ENCODE peak calls at places on chromosomes 5 and 9, in ten cellular contexts. One of them, this sample, is unnamed.

GRCh38 chr9:16329699-16330113 is 540.8 kb downstream of the BNC2 start:
- DNase-seq in spleen: no peak
- DNase-seq in naive thymus-derived CD4-positive, alpha-beta T cell: no peak
- DNase-seq in uterus: peak; percentile 62
- DNase-seq in pancreas: no peak
- DNase-seq in aorta: no peak
- DNase-seq in hepatocyte: no peak
- DNase-seq in MM.1S: no peak
- DNase-seq in CD8-positive, alpha-beta T cell: no peak
- DNase-seq in upper lobe of right lung: no peak
- DNase-seq in this sample: no peak

GRCh38 chr9:114552716-114553115 is 34.9 kb upstream of the ATP6V1G1 start:
- DNase-seq in naive thymus-derived CD4-positive, alpha-beta T cell: no peak
- DNase-seq in hepatocyte: no peak
- DNase-seq in MM.1S: no peak
- DNase-seq in CD8-positive, alpha-beta T cell: no peak
- DNase-seq in uterus: no peak
- DNase-seq in aorta: no peak
- DNase-seq in upper lobe of right lung: no peak
- DNase-seq in spleen: no peak
- DNase-seq in pancreas: no peak
- DNase-seq in this sample: no peak

GRCh38 chr5:170562166-170562565 is 58.3 kb downstream of the KCNIP1 start:
- DNase-seq in uterus: no peak
- DNase-seq in CD8-positive, alpha-beta T cell: no peak
- DNase-seq in aorta: no peak
- DNase-seq in naive thymus-derived CD4-positive, alpha-beta T cell: no peak
- DNase-seq in hepatocyte: no peak
- DNase-seq in pancreas: no peak
- DNase-seq in MM.1S: no peak
- DNase-seq in spleen: no peak
- DNase-seq in upper lobe of right lung: no peak
- DNase-seq in this sample: no peak

GRCh38 chr9:98785333-98785933 is 10.9 kb downstream of the ANKS6 start:
- DNase-seq in upper lobe of right lung: no peak
- DNase-seq in hepatocyte: no peak
- DNase-seq in MM.1S: no peak
- DNase-seq in uterus: no peak
- DNase-seq in naive thymus-derived CD4-positive, alpha-beta T cell: no peak
- DNase-seq in spleen: no peak
- DNase-seq in aorta: no peak
- DNase-seq in pancreas: no peak
- DNase-seq in CD8-positive, alpha-beta T cell: no peak
- DNase-seq in this sample: no peak

GRCh38 chr5:107104774-107105050 is 566.0 kb downstream of the EFNA5 start:
- DNase-seq in CD8-positive, alpha-beta T cell: no peak
- DNase-seq in spleen: no peak
- DNase-seq in MM.1S: no peak
- DNase-seq in pancreas: no peak
- DNase-seq in naive thymus-derived CD4-positive, alpha-beta T cell: no peak
- DNase-seq in uterus: no peak
- DNase-seq in hepatocyte: peak; percentile 35
- DNase-seq in aorta: no peak
- DNase-seq in upper lobe of right lung: no peak
- DNase-seq in this sample: no peak

GRCh38 chr9:96219615-96220257 is 82.2 kb downstream of the HSD17B3 start:
- DNase-seq in hepatocyte: peak; percentile 19
- DNase-seq in uterus: peak; percentile 64
- DNase-seq in aorta: peak; percentile 86
- DNase-seq in MM.1S: no peak
- DNase-seq in spleen: peak; percentile 81
- DNase-seq in pancreas: peak; percentile 38
- DNase-seq in CD8-positive, alpha-beta T cell: peak; percentile 57
- DNase-seq in naive thymus-derived CD4-positive, alpha-beta T cell: peak; percentile 28
- DNase-seq in upper lobe of right lung: peak; percentile 75
- DNase-seq in this sample: peak; percentile 77

GRCh38 chr5:146765089-146765832 is 113.3 kb downstream of the PPP2R2B start:
- DNase-seq in uterus: no peak
- DNase-seq in naive thymus-derived CD4-positive, alpha-beta T cell: no peak
- DNase-seq in spleen: no peak
- DNase-seq in upper lobe of right lung: no peak
- DNase-seq in hepatocyte: no peak
- DNase-seq in CD8-positive, alpha-beta T cell: no peak
- DNase-seq in aorta: no peak
- DNase-seq in pancreas: no peak
- DNase-seq in MM.1S: no peak
- DNase-seq in this sample: no peak

GRCh38 chr5:31396611-31397295 is 135.1 kb downstream of the DROSHA start:
- DNase-seq in pancreas: no peak
- DNase-seq in upper lobe of right lung: no peak
- DNase-seq in MM.1S: no peak
- DNase-seq in spleen: no peak
- DNase-seq in CD8-positive, alpha-beta T cell: no peak
- DNase-seq in uterus: no peak
- DNase-seq in aorta: no peak
- DNase-seq in naive thymus-derived CD4-positive, alpha-beta T cell: no peak
- DNase-seq in hepatocyte: no peak
- DNase-seq in this sample: no peak

GRCh38 chr5:143405063-143405746 is 1.7 kb upstream of the NR3C1 start:
- DNase-seq in uterus: peak; percentile 85
- DNase-seq in MM.1S: peak; percentile 85
- DNase-seq in spleen: peak; percentile 97
- DNase-seq in upper lobe of right lung: peak; percentile 94
- DNase-seq in naive thymus-derived CD4-positive, alpha-beta T cell: peak; percentile 89
- DNase-seq in aorta: peak; percentile 96
- DNase-seq in pancreas: peak; percentile 86
- DNase-seq in CD8-positive, alpha-beta T cell: peak; percentile 92
- DNase-seq in hepatocyte: peak; percentile 92
- DNase-seq in this sample: peak; percentile 93

GRCh38 chr5:34859253-34859652 is 20.3 kb downstream of the TTC23L start:
- DNase-seq in pancreas: no peak
- DNase-seq in uterus: no peak
- DNase-seq in MM.1S: no peak
- DNase-seq in aorta: no peak
- DNase-seq in hepatocyte: no peak
- DNase-seq in naive thymus-derived CD4-positive, alpha-beta T cell: no peak
- DNase-seq in spleen: no peak
- DNase-seq in upper lobe of right lung: no peak
- DNase-seq in CD8-positive, alpha-beta T cell: no peak
- DNase-seq in this sample: no peak

GRCh38 chr9:123604861-123605260 is 248.9 kb downstream of the CRB2 start:
- DNase-seq in naive thymus-derived CD4-positive, alpha-beta T cell: no peak
- DNase-seq in CD8-positive, alpha-beta T cell: no peak
- DNase-seq in pancreas: no peak
- DNase-seq in upper lobe of right lung: no peak
- DNase-seq in spleen: no peak
- DNase-seq in aorta: no peak
- DNase-seq in MM.1S: no peak
- DNase-seq in uterus: no peak
- DNase-seq in hepatocyte: no peak
- DNase-seq in this sample: no peak

GRCh38 chr5:139696167-139696893 is 48.2 kb downstream of the CXXC5 start:
- DNase-seq in hepatocyte: no peak
- DNase-seq in naive thymus-derived CD4-positive, alpha-beta T cell: no peak
- DNase-seq in aorta: no peak
- DNase-seq in spleen: peak; percentile 75
- DNase-seq in pancreas: peak; percentile 72
- DNase-seq in uterus: no peak
- DNase-seq in MM.1S: no peak
- DNase-seq in upper lobe of right lung: no peak
- DNase-seq in CD8-positive, alpha-beta T cell: no peak
- DNase-seq in this sample: peak; percentile 72
- H3K4me1 ChIP-seq in hepatocyte: peaks cover 51% of the 10 kb centered on the region
- H3K4me1 ChIP-seq in naive thymus-derived CD4-positive, alpha-beta T cell: peaks cover 3% of the 10 kb centered on the region
- H3K4me1 ChIP-seq in aorta: no peaks in the 10 kb centered on the region
- H3K4me1 ChIP-seq in spleen: peaks cover 66% of the 10 kb centered on the region
- H3K4me1 ChIP-seq in pancreas: peaks cover 48% of the 10 kb centered on the region
- H3K4me1 ChIP-seq in uterus: peaks cover 34% of the 10 kb centered on the region
- H3K4me1 ChIP-seq in MM.1S: no peaks in the 10 kb centered on the region
- H3K4me1 ChIP-seq in upper lobe of right lung: peaks cover 31% of the 10 kb centered on the region
- H3K4me1 ChIP-seq in CD8-positive, alpha-beta T cell: peaks cover 30% of the 10 kb centered on the region
- H3K4me1 ChIP-seq in this sample: peaks cover 35% of the 10 kb centered on the region

GRCh38 chr5:150460781-150461180 is 11.2 kb upstream of the RPS14 start:
- DNase-seq in aorta: no peak
- DNase-seq in pancreas: no peak
- DNase-seq in MM.1S: no peak
- DNase-seq in spleen: no peak
- DNase-seq in upper lobe of right lung: no peak
- DNase-seq in naive thymus-derived CD4-positive, alpha-beta T cell: no peak
- DNase-seq in CD8-positive, alpha-beta T cell: no peak
- DNase-seq in uterus: no peak
- DNase-seq in hepatocyte: no peak
- DNase-seq in this sample: no peak

GRCh38 chr5:150458819-150459557 is 9.4 kb upstream of the RPS14 start:
- DNase-seq in naive thymus-derived CD4-positive, alpha-beta T cell: peak; percentile 82
- DNase-seq in spleen: peak; percentile 96
- DNase-seq in MM.1S: peak; percentile 66
- DNase-seq in hepatocyte: peak; percentile 86
- DNase-seq in upper lobe of right lung: peak; percentile 92
- DNase-seq in CD8-positive, alpha-beta T cell: peak; percentile 92
- DNase-seq in uterus: peak; percentile 86
- DNase-seq in aorta: peak; percentile 96
- DNase-seq in pancreas: peak; percentile 86
- DNase-seq in this sample: peak; percentile 89

GRCh38 chr5:150464554-150465012 is 15.0 kb upstream of the RPS14 start:
- DNase-seq in spleen: no peak
- DNase-seq in hepatocyte: no peak
- DNase-seq in upper lobe of right lung: no peak
- DNase-seq in uterus: peak; percentile 63
- DNase-seq in MM.1S: no peak
- DNase-seq in aorta: no peak
- DNase-seq in naive thymus-derived CD4-positive, alpha-beta T cell: no peak
- DNase-seq in pancreas: no peak
- DNase-seq in CD8-positive, alpha-beta T cell: no peak
- DNase-seq in this sample: no peak

GRCh38 chr5:150457562-150458240 is 8.2 kb upstream of the RPS14 start:
- DNase-seq in uterus: no peak
- DNase-seq in hepatocyte: no peak
- DNase-seq in MM.1S: no peak
- DNase-seq in CD8-positive, alpha-beta T cell: no peak
- DNase-seq in spleen: no peak
- DNase-seq in naive thymus-derived CD4-positive, alpha-beta T cell: no peak
- DNase-seq in upper lobe of right lung: no peak
- DNase-seq in pancreas: no peak
- DNase-seq in aorta: no peak
- DNase-seq in this sample: no peak

GRCh38 chr5:150461231-150461630 is 11.7 kb upstream of the RPS14 start:
- DNase-seq in pancreas: no peak
- DNase-seq in spleen: peak; percentile 90
- DNase-seq in aorta: no peak
- DNase-seq in uterus: no peak
- DNase-seq in upper lobe of right lung: no peak
- DNase-seq in CD8-positive, alpha-beta T cell: no peak
- DNase-seq in naive thymus-derived CD4-positive, alpha-beta T cell: no peak
- DNase-seq in MM.1S: peak; percentile 65
- DNase-seq in hepatocyte: peak; percentile 37
- DNase-seq in this sample: no peak
- H3K4me3 ChIP-seq in pancreas: no peak overlapping the region
- H3K4me3 ChIP-seq in spleen: no peak overlapping the region
- H3K4me3 ChIP-seq in aorta: no peak overlapping the region
- H3K4me3 ChIP-seq in uterus: no peak overlapping the region
- H3K4me3 ChIP-seq in upper lobe of right lung: no peak overlapping the region
- H3K4me3 ChIP-seq in CD8-positive, alpha-beta T cell: no peak overlapping the region
- H3K4me3 ChIP-seq in naive thymus-derived CD4-positive, alpha-beta T cell: no peak overlapping the region
- H3K4me3 ChIP-seq in MM.1S: no peak overlapping the region
- H3K4me3 ChIP-seq in hepatocyte: no peak overlapping the region
- H3K4me3 ChIP-seq in this sample: no peak overlapping the region

GRCh38 chr9:90770339-90770738 is 31.3 kb upstream of the SYK start:
- DNase-seq in naive thymus-derived CD4-positive, alpha-beta T cell: no peak
- DNase-seq in uterus: no peak
- DNase-seq in MM.1S: no peak
- DNase-seq in aorta: no peak
- DNase-seq in spleen: no peak
- DNase-seq in upper lobe of right lung: no peak
- DNase-seq in pancreas: no peak
- DNase-seq in hepatocyte: no peak
- DNase-seq in CD8-positive, alpha-beta T cell: no peak
- DNase-seq in this sample: no peak

GRCh38 chr9:90767523-90768100 is 34.0 kb upstream of the SYK start:
- DNase-seq in upper lobe of right lung: no peak
- DNase-seq in MM.1S: no peak
- DNase-seq in naive thymus-derived CD4-positive, alpha-beta T cell: no peak
- DNase-seq in uterus: no peak
- DNase-seq in pancreas: no peak
- DNase-seq in CD8-positive, alpha-beta T cell: no peak
- DNase-seq in aorta: no peak
- DNase-seq in hepatocyte: no peak
- DNase-seq in spleen: no peak
- DNase-seq in this sample: no peak

GRCh38 chr9:90770927-90771326 is 30.7 kb upstream of the SYK start:
- DNase-seq in uterus: no peak
- DNase-seq in spleen: no peak
- DNase-seq in CD8-positive, alpha-beta T cell: no peak
- DNase-seq in upper lobe of right lung: no peak
- DNase-seq in aorta: no peak
- DNase-seq in naive thymus-derived CD4-positive, alpha-beta T cell: no peak
- DNase-seq in MM.1S: no peak
- DNase-seq in pancreas: no peak
- DNase-seq in hepatocyte: no peak
- DNase-seq in this sample: no peak

GRCh38 chr9:90772381-90772780 is 29.2 kb upstream of the SYK start:
- DNase-seq in upper lobe of right lung: no peak
- DNase-seq in MM.1S: no peak
- DNase-seq in uterus: no peak
- DNase-seq in pancreas: no peak
- DNase-seq in hepatocyte: no peak
- DNase-seq in spleen: no peak
- DNase-seq in CD8-positive, alpha-beta T cell: no peak
- DNase-seq in aorta: no peak
- DNase-seq in naive thymus-derived CD4-positive, alpha-beta T cell: no peak
- DNase-seq in this sample: no peak

GRCh38 chr9:90766736-90767135 is 34.9 kb upstream of the SYK start:
- DNase-seq in upper lobe of right lung: no peak
- DNase-seq in naive thymus-derived CD4-positive, alpha-beta T cell: no peak
- DNase-seq in CD8-positive, alpha-beta T cell: no peak
- DNase-seq in uterus: no peak
- DNase-seq in MM.1S: no peak
- DNase-seq in pancreas: no peak
- DNase-seq in spleen: no peak
- DNase-seq in aorta: no peak
- DNase-seq in hepatocyte: no peak
- DNase-seq in this sample: no peak
- H3K9me3 ChIP-seq in upper lobe of right lung: no peaks in the 10 kb centered on the region
- H3K9me3 ChIP-seq in naive thymus-derived CD4-positive, alpha-beta T cell: no peaks in the 10 kb centered on the region
- H3K9me3 ChIP-seq in CD8-positive, alpha-beta T cell: no peaks in the 10 kb centered on the region
- H3K9me3 ChIP-seq in uterus: no peaks in the 10 kb centered on the region
- H3K9me3 ChIP-seq in MM.1S: no peaks in the 10 kb centered on the region
- H3K9me3 ChIP-seq in pancreas: no peaks in the 10 kb centered on the region
- H3K9me3 ChIP-seq in spleen: peaks cover 18% of the 10 kb centered on the region
- H3K9me3 ChIP-seq in aorta: no peaks in the 10 kb centered on the region
- H3K9me3 ChIP-seq in hepatocyte: no peaks in the 10 kb centered on the region
- H3K9me3 ChIP-seq in this sample: no peaks in the 10 kb centered on the region

GRCh38 chr5:157821405-157821804 is 37.5 kb downstream of the CLINT1 start:
- DNase-seq in spleen: no peak
- DNase-seq in naive thymus-derived CD4-positive, alpha-beta T cell: no peak
- DNase-seq in uterus: no peak
- DNase-seq in aorta: no peak
- DNase-seq in CD8-positive, alpha-beta T cell: no peak
- DNase-seq in upper lobe of right lung: no peak
- DNase-seq in hepatocyte: no peak
- DNase-seq in MM.1S: no peak
- DNase-seq in pancreas: no peak
- DNase-seq in this sample: no peak
- H3K4me1 ChIP-seq in spleen: peaks cover 48% of the 10 kb centered on the region
- H3K4me1 ChIP-seq in naive thymus-derived CD4-positive, alpha-beta T cell: no peaks in the 10 kb centered on the region
- H3K4me1 ChIP-seq in uterus: no peaks in the 10 kb centered on the region
- H3K4me1 ChIP-seq in aorta: peaks cover 3% of the 10 kb centered on the region
- H3K4me1 ChIP-seq in CD8-positive, alpha-beta T cell: peaks cover under 1% of the 10 kb centered on the region
- H3K4me1 ChIP-seq in upper lobe of right lung: peaks cover 10% of the 10 kb centered on the region
- H3K4me1 ChIP-seq in hepatocyte: no peaks in the 10 kb centered on the region
- H3K4me1 ChIP-seq in MM.1S: peaks cover 5% of the 10 kb centered on the region
- H3K4me1 ChIP-seq in pancreas: peaks cover 24% of the 10 kb centered on the region
- H3K4me1 ChIP-seq in this sample: peaks cover 35% of the 10 kb centered on the region